ENCODE peak calls at places on chromosomes 11 and 22, in eight cellular contexts. B, W, Q, Z, G, D, X and T are unnamed samples.
A peak's percentile ranks its signal among the peaks of the same experiment; 100 is the strongest.

GRCh38 chr22:46348099-46348695 is 12.7 kb downstream of the TRMU start:
- DNase-seq in B (no peak), Z (no peak), D (no peak), G (no peak), W (no peak), X (no peak), Q (no peak), T (no peak)

GRCh38 chr22:46371623-46372226 is 36.2 kb downstream of the TRMU start:
- DNase-seq in W (no peak), X (no peak), D (no peak), Z (no peak), Q (no peak), G (no peak), B (no peak), T (no peak)

GRCh38 chr11:62444271-62444833 is 25.5 kb downstream of the SCGB1A1 start:
- DNase-seq in Z (no peak), D (peak; percentile 69), G (peak; percentile 33), Q (no peak), W (peak; percentile 80), X (no peak), B (peak; percentile 36), T (no peak)

GRCh38 chr11:27420722-27421572 is 51.6 kb downstream of the LGR4 start:
- DNase-seq in D (no peak), G (no peak), X (no peak), W (no peak), Q (peak; percentile 79), B (no peak), Z (no peak), T (peak; percentile 34)

GRCh38 chr11:86484164-86484794 is 109.6 kb downstream of the CCDC81 start:
- DNase-seq in D (no peak), Q (peak; percentile 59), B (no peak), Z (no peak), X (peak; percentile 94), G (peak; percentile 95), W (peak; percentile 95), T (peak; percentile 88)

GRCh38 chr11:65410936-65411680 is 11.5 kb upstream of the NEAT1 start:
- DNase-seq in Q (no peak), Z (no peak), G (no peak), X (no peak), W (no peak), D (no peak), B (no peak), T (no peak)

GRCh38 chr11:22957890-22958289 is 97.6 kb upstream of the CCDC179 start:
- DNase-seq in Z (no peak), D (no peak), W (no peak), Q (peak; percentile 2), G (no peak), B (no peak), X (no peak), T (no peak)

GRCh38 chr11:32962016-32962415 is 53.7 kb upstream of the DEPDC7 start:
- DNase-seq in B (no peak), Z (no peak), D (no peak), X (no peak), Q (no peak), W (peak; percentile 18), G (no peak), T (no peak)

DNA sequence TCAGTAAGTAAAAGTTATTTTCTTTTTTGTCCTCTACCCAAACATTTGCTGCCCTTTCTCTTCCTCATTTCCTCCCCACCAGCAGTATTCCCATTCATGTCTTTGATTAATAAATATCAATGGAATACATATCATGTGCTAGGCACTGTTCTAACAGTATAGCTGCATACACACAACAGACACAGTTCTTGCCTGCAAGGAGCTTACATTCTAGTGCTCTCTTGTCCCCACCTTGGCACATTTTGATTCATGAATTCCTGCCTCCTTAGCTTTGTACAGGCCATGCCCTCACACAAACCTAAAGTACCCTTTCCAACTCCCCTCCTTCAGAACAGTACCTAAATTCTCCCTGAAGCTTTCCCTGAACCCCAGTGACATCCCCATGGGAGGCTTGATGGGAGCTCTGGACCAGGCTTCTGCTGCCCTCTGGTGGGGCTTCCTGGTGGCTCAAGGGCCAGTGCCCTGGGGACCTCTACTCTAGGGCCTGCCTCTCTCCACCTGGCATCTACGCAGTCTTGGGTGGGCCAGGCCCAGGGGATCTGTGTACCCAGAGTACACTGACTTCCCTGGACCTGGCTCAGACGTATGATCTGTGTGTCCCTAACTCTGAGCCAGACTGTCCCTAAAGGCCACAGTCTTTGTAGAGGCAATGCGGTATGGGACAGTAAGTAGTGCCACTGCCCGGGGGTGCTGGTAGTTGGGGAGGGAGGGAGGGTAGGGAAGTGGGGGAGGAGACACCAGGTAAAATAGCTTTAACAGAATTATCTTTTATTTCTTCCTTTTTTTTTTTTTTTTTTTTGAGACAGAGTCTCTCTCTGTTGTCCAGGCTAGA is 14.1 kb downstream of the RPS13 start:
- DNase-seq in Q (peak; percentile 42), G (peak; percentile 64), Z (peak; percentile 73), D (no peak), W (peak; percentile 60), X (no peak), B (peak; percentile 76), T (peak; percentile 65)
- TF ChIP-seq CTCF in Q (peak; percentile 93), G (peak; percentile 74), Z (peak; percentile 75), D (peak; percentile 76), W (peak; percentile 90), X (peak; percentile 71), B (peak; percentile 95), T (peak; percentile 80)

DNA sequence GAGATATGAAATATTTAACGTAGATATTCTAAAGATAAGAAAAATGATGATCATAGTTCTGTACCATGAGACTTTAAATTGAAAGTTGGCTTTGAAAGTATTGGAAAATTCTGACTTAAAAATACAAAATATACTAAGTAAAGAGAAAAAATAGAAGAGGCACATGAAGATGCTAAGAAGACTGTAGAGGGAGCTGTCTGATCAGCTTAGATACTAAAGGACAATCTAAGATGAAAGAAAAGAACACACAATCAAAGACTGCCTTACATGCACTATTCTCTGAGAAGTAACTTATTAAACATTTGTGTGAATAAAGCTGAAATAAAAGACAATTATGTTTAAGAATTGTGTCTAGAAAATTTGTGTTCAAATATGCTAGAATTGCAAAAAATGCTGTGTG is 55.1 kb downstream of the RBMXL2 start:
- DNase-seq in G (no peak), W (peak; percentile 38), Q (peak; percentile 60), Z (no peak), D (no peak), B (no peak), X (no peak), T (peak; percentile 16)
- TF ChIP-seq CTCF in G (no peak), W (peak; percentile 27), Q (peak; percentile 36), Z (peak; percentile 44), D (peak; percentile 40), B (peak; percentile 73), X (peak; percentile 46), T (peak; percentile 31)

GRCh38 chr22:17836977-17837742 is 62.9 kb upstream of the BID start:
- DNase-seq in Z (no peak), X (no peak), B (peak; percentile 52), G (no peak), Q (peak; percentile 29), W (no peak), D (peak; percentile 95), T (no peak)
- TF ChIP-seq CTCF in Z (no peak), X (no peak), B (peak; percentile 37), G (no peak), Q (no peak), W (no peak), D (no peak), T (no peak)

GRCh38 chr22:39543095-39543494 is 10.5 kb upstream of the RPS19BP1 start:
- DNase-seq in D (no peak), W (peak; percentile 35), Q (no peak), G (no peak), B (peak; percentile 68), Z (peak; percentile 57), X (no peak), T (no peak)
- TF ChIP-seq CTCF in D (no peak), W (peak; percentile 43), Q (peak; percentile 55), G (peak; percentile 42), B (peak; percentile 70), Z (peak; percentile 49), X (peak; percentile 45), T (peak; percentile 30)

GRCh38 chr22:41499624-41500280 is 30.8 kb downstream of the ACO2 start:
- DNase-seq in G (no peak), B (no peak), Z (no peak), W (no peak), X (no peak), Q (no peak), D (no peak), T (no peak)

GRCh38 chr22:41504397-41504796 is 35.5 kb downstream of the ACO2 start:
- DNase-seq in Z (no peak), W (no peak), X (no peak), Q (no peak), G (peak; percentile 26), D (no peak), B (no peak), T (peak; percentile 81)

GRCh38 chr22:41498322-41498721 is 29.4 kb downstream of the ACO2 start:
- DNase-seq in Q (no peak), W (no peak), B (no peak), Z (no peak), X (no peak), D (peak; percentile 38), G (no peak), T (no peak)

GRCh38 chr22:41501209-41501608 is 32.3 kb downstream of the ACO2 start:
- DNase-seq in D (no peak), G (no peak), W (no peak), Q (peak; percentile 9), X (no peak), B (no peak), Z (no peak), T (peak; percentile 41)

GRCh38 chr22:41500303-41500702 is 31.4 kb downstream of the ACO2 start:
- DNase-seq in D (no peak), Q (no peak), Z (no peak), G (no peak), B (no peak), X (no peak), W (no peak), T (no peak)
- TF ChIP-seq CTCF in D (no peak), Q (no peak), Z (no peak), G (no peak), B (no peak), X (no peak), W (no peak), T (no peak)

DNA sequence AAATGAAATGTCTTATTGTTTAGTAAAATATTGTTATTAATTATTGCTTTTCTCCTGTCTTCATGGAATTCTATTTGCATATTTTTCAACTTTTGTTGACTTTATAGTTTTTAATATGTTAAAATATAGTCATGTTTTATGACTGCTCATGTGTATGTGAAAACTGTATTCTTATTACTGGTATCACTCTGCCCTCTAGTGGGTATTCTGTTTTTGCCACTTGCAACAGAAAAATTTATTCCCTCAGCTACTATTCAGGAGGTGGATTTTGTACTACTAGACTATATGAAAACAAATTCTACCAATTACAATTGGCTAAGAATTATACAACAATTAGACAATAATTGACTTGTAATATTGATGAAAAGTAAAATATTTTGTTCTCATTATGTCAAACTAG is 45.0 kb downstream of the OR4C6 start:
- DNase-seq in Q (peak; percentile 52), G (peak; percentile 23), B (no peak), D (no peak), W (peak; percentile 57), X (no peak), Z (no peak), T (peak; percentile 42)
- TF ChIP-seq CTCF in Q (peak; percentile 19), G (peak; percentile 74), B (peak; percentile 71), D (no peak), W (peak; percentile 60), X (peak; percentile 44), Z (peak; percentile 42), T (peak; percentile 58)